ENCODE peak calls at places on chromosome 6, in five cellular contexts. X, S, F, R and B are unnamed samples.
A peak's percentile ranks its signal among the peaks of the same experiment; 100 is the strongest.

GRCh38 chr6:147167576-147168461 is 36.4 kb upstream of the STXBP5 start:
- DNase-seq in X (no peak), S (no peak), F (no peak), R (no peak), B (no peak)

GRCh38 chr6:3159805-3160781 is 2.7 kb upstream of the TUBB2A start:
- DNase-seq in X (peak; percentile 49), S (peak; percentile 36), F (no peak), R (no peak), B (peak; percentile 74)

GRCh38 chr6:98044168-98044567 is 761.2 kb upstream of the MMS22L start:
- DNase-seq in X (no peak), S (no peak), F (no peak), R (no peak), B (no peak)

GRCh38 chr6:35895560-35895959 is 25.3 kb downstream of the SRPK1 start:
- DNase-seq in X (peak; percentile 56), S (no peak), F (no peak), R (no peak), B (peak; percentile 29)

GRCh38 chr6:127288705-127289104 is 22.0 kb downstream of the RNF146 start:
- DNase-seq in X (no peak), S (no peak), F (no peak), R (no peak), B (no peak)

GRCh38 chr6:130417951-130418350 is 52.1 kb downstream of the TMEM200A start:
- DNase-seq in X (peak; percentile 22), S (no peak), F (no peak), R (no peak), B (no peak)

GRCh38 chr6:144909753-144910280 is 624.7 kb downstream of the UTRN start:
- DNase-seq in X (peak; percentile 54), S (no peak), F (no peak), R (no peak), B (peak; percentile 15)

GRCh38 chr6:44002591-44003344 is 124.5 kb downstream of the MRPL14 start:
- DNase-seq in X (no peak), S (peak; percentile 88), F (peak; percentile 72), R (peak; percentile 65), B (no peak)

GRCh38 chr6:31901415-31901952 is 402 bp downstream of the ZBTB12 start:
- DNase-seq in X (peak; percentile 37), S (peak; percentile 68), F (peak; percentile 83), R (peak; percentile 44), B (peak; percentile 52)

GRCh38 chr6:129475477-129476247 is 234.3 kb downstream of the ARHGAP18 start:
- DNase-seq in X (no peak), S (peak; percentile 22), F (no peak), R (no peak), B (no peak)

GRCh38 chr6:121780325-121781313 is 345.2 kb downstream of the GJA1 start:
- DNase-seq in X (peak; percentile 58), S (no peak), F (no peak), R (no peak), B (no peak)

GRCh38 chr6:160198577-160199211 is 59.9 kb downstream of the SLC22A2 start:
- DNase-seq in X (peak; percentile 16), S (no peak), F (no peak), R (no peak), B (no peak)

GRCh38 chr6:498795-499231 is 107.3 kb downstream of the IRF4 start:
- DNase-seq in X (no peak), S (no peak), F (no peak), R (no peak), B (no peak)

GRCh38 chr6:147176795-147177194 is 27.4 kb upstream of the STXBP5 start:
- DNase-seq in X (no peak), S (no peak), F (no peak), R (no peak), B (no peak)

GRCh38 chr6:14711056-14711703 is 534.7 kb upstream of the JARID2 start:
- DNase-seq in X (peak; percentile 85), S (peak; percentile 40), F (peak; percentile 25), R (peak; percentile 30), B (peak; percentile 82)

GRCh38 chr6:85496856-85497255 is 47.0 kb downstream of the NT5E start:
- DNase-seq in X (no peak), S (no peak), F (no peak), R (no peak), B (no peak)

GRCh38 chr6:85498596-85499258 is 48.8 kb downstream of the NT5E start:
- DNase-seq in X (peak; percentile 91), S (no peak), F (no peak), R (no peak), B (peak; percentile 92)

GRCh38 chr6:85494551-85495337 is 44.9 kb downstream of the NT5E start:
- DNase-seq in X (peak; percentile 8), S (no peak), F (no peak), R (no peak), B (peak; percentile 16)

GRCh38 chr6:85493389-85493788 is 43.5 kb downstream of the NT5E start:
- DNase-seq in X (no peak), S (no peak), F (no peak), R (no peak), B (no peak)

DNA sequence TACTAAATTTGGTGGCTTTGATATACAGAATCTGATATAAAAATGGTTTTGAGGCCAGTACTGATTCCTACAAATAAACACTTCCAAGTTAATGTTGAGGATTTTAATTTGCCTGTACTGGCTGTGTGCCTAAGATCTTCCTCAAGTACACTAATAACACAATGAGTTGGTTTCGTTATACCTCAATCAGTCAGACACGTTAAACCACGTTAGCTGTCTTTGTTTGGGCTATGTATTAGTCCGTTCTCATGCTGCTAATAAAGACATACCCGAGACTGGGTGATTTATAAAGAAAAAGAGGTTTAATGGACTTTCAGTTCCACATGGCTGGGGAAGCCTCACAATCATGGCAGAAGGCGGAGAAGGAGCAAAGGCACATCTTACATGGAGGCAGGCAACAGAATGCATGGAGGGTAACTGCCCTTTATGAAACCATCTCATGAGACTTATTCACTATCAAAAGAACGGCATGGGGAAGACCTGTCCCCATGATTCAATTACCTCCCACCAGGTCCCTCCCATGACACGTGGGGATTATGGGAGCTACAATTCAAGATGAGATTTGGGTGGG is 46.2 kb downstream of the NT5E start:
- DNase-seq in X (no peak), S (no peak), F (no peak), R (no peak), B (no peak)
- H3F3A ChIP-seq in X (no peaks in the 10 kb centered on the region), S (no peaks in the 10 kb centered on the region), F (peaks cover 83% of the 10 kb centered on the region), R (no peaks in the 10 kb centered on the region), B (peaks cover 58% of the 10 kb centered on the region)

GRCh38 chr6:42075159-42075838 is 25.0 kb downstream of the TAF8 start:
- DNase-seq in X (peak; percentile 93), S (peak; percentile 74), F (peak; percentile 78), R (peak; percentile 39), B (peak; percentile 72)
- TF ChIP-seq CTCF in X (peak; percentile 95), S (peak; percentile 89), F (peak; percentile 94), R (peak; percentile 80), B (peak; percentile 95)

GRCh38 chr6:112037783-112038216 is 16.1 kb upstream of the CCN6 start:
- DNase-seq in X (peak; percentile 83), S (no peak), F (no peak), R (no peak), B (peak; percentile 64)
- H3F3A ChIP-seq in X (no peaks in the 10 kb centered on the region), S (no peaks in the 10 kb centered on the region), F (peaks cover 26% of the 10 kb centered on the region), R (no peaks in the 10 kb centered on the region), B (no peaks in the 10 kb centered on the region)

GRCh38 chr6:135675862-135676261 is 175.6 kb upstream of the PDE7B start:
- DNase-seq in X (peak; percentile 38), S (peak; percentile 72), F (peak; percentile 39), R (peak; percentile 52), B (no peak)
- TF ChIP-seq CTCF in X (peak; percentile 26), S (peak; percentile 76), F (peak; percentile 46), R (peak; percentile 57), B (peak; percentile 57)

GRCh38 chr6:87916446-87916845 is 131.2 kb upstream of the SPACA1 start:
- DNase-seq in X (no peak), S (no peak), F (no peak), R (no peak), B (no peak)
- H3F3A ChIP-seq in X (no peaks in the 10 kb centered on the region), S (peaks cover 13% of the 10 kb centered on the region), F (no peaks in the 10 kb centered on the region), R (peaks cover 24% of the 10 kb centered on the region), B (no peaks in the 10 kb centered on the region)

DNA sequence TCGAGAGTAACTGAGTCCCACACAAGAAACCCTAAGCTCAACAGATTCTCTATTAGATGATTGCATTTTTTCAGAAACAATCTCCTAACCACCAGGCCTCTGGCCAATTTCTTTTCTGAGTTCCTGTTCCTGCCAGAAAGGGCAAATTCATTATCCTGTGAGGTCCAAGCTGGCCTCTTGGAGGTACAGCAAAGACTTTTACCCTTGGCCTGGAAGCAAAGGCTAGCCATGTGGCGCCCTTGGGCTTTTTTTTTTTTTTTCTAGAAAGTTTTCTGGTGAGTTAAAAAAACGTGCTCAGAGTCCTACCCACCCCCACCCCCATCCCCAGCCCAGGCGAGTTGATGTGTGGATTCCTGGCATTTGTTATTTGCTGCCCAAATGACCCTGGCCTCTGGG is 59.0 kb upstream of the EEF1A1 start:
- DNase-seq in X (peak; percentile 78), S (no peak), F (no peak), R (peak; percentile 12), B (peak; percentile 71)
- TF ChIP-seq CTCF in X (no peak), S (no peak), F (no peak), R (no peak), B (no peak)